ENCODE peak calls at places on chromosomes 4 and X, in four cellular contexts. One of them, this sample, is unnamed.

GRCh38 chrX:17564689-17565409 is 172.4 kb upstream of the SCML1 start:
- DNase-seq in osteocyte: no peak
- DNase-seq in tibial artery: peak
- DNase-seq in ureter: no peak
- DNase-seq in this sample: no peak

GRCh38 chr4:94523617-94524016 is 71.9 kb downstream of the PDLIM5 start:
- DNase-seq in ureter: no peak
- DNase-seq in osteocyte: no peak
- DNase-seq in tibial artery: no peak
- DNase-seq in this sample: no peak

GRCh38 chr4:102612824-102613366 is 111.7 kb downstream of the NFKB1 start:
- DNase-seq in ureter: no peak
- DNase-seq in osteocyte: no peak
- DNase-seq in tibial artery: no peak
- DNase-seq in this sample: no peak

GRCh38 chr4:11623726-11624037 is 195.0 kb upstream of the HS3ST1 start:
- DNase-seq in ureter: peak
- DNase-seq in osteocyte: no peak
- DNase-seq in tibial artery: no peak
- DNase-seq in this sample: peak

GRCh38 chr4:19005211-19005610 is 983.7 kb upstream of the LCORL start:
- DNase-seq in osteocyte: no peak
- DNase-seq in tibial artery: no peak
- DNase-seq in ureter: no peak
- DNase-seq in this sample: no peak

GRCh38 chr4:186832906-186833305 is 109.2 kb upstream of the FAT1 start:
- DNase-seq in osteocyte: no peak
- DNase-seq in tibial artery: no peak
- DNase-seq in ureter: no peak
- DNase-seq in this sample: no peak

GRCh38 chrX:13064599-13065143 is 20.3 kb upstream of the FAM9C start:
- DNase-seq in tibial artery: peak
- DNase-seq in ureter: no peak
- DNase-seq in osteocyte: no peak
- DNase-seq in this sample: no peak

GRCh38 chrX:47583240-47583861 is 1.1 kb downstream of the TIMP1 start:
- DNase-seq in ureter: no peak
- DNase-seq in tibial artery: no peak
- DNase-seq in osteocyte: peak
- DNase-seq in this sample: no peak

GRCh38 chr4:15250021-15250441 is 177.8 kb upstream of the C1QTNF7 start:
- DNase-seq in ureter: no peak
- DNase-seq in tibial artery: no peak
- DNase-seq in osteocyte: no peak
- DNase-seq in this sample: no peak

GRCh38 chrX:3548743-3549441 is 164.6 kb downstream of the PRKX start:
- DNase-seq in ureter: no peak
- DNase-seq in tibial artery: no peak
- DNase-seq in osteocyte: no peak
- DNase-seq in this sample: no peak

GRCh38 chrX:16785247-16786138 is 773 bp upstream of the TXLNG start:
- DNase-seq in osteocyte: no peak
- DNase-seq in tibial artery: no peak
- DNase-seq in ureter: no peak
- DNase-seq in this sample: peak

GRCh38 chr4:123093247-123093646 is 170.8 kb upstream of the NUDT6 start:
- DNase-seq in ureter: no peak
- DNase-seq in osteocyte: no peak
- DNase-seq in tibial artery: no peak
- DNase-seq in this sample: no peak

GRCh38 chr4:106287353-106287969 is 28.5 kb downstream of the TBCK start:
- DNase-seq in ureter: no peak
- DNase-seq in tibial artery: no peak
- DNase-seq in osteocyte: no peak
- DNase-seq in this sample: no peak

GRCh38 chrX:39967348-39967747 is 130.4 kb downstream of the BCOR start:
- DNase-seq in osteocyte: no peak
- DNase-seq in tibial artery: no peak
- DNase-seq in ureter: no peak
- DNase-seq in this sample: no peak

GRCh38 chrX:136310411-136310810 is 9.6 kb downstream of the ADGRG4 start:
- DNase-seq in ureter: no peak
- DNase-seq in osteocyte: no peak
- DNase-seq in tibial artery: no peak
- DNase-seq in this sample: no peak

GRCh38 chr4:35760706-35761278 is 483.5 kb downstream of the ARAP2 start:
- DNase-seq in ureter: no peak
- DNase-seq in tibial artery: no peak
- DNase-seq in osteocyte: no peak
- DNase-seq in this sample: no peak

GRCh38 chr4:39427477-39428119 is 20.9 kb downstream of the KLB start:
- DNase-seq in osteocyte: no peak
- DNase-seq in tibial artery: no peak
- DNase-seq in ureter: no peak
- DNase-seq in this sample: no peak

GRCh38 chr4:1614049-1614448 is 70.1 kb downstream of the FAM53A start:
- DNase-seq in osteocyte: no peak
- DNase-seq in tibial artery: no peak
- DNase-seq in ureter: no peak
- DNase-seq in this sample: no peak